ENCODE peak calls at places on chromosomes 6 and 20, in eight cellular contexts. V is esophagus squamous epithelium, U is H9, C is right atrium auricular region, Z is psoas muscle, X is HL-60, R is mesendoderm, Q is SK-N-SH. J is an unnamed sample. For H3K27me3, the result is how much of the 10 kb centered on the place peaks cover.

GRCh38 chr6:6277418-6277817 is 43.0 kb downstream of the F13A1 start:
- DNase-seq in V (no peak), U (no peak), C (no peak), Z (no peak), X (peak), R (no peak), Q (no peak), J (no peak)

GRCh38 chr6:156912431-156912830 is 135.3 kb downstream of the ARID1B start:
- DNase-seq in V (no peak), U (no peak), C (no peak), Z (no peak), X (no peak), R (peak), Q (peak), J (no peak)

GRCh38 chr20:4102381-4102780 is 87.0 kb upstream of the RNF24 start:
- DNase-seq in V (no peak), U (no peak), C (no peak), Z (no peak), X (no peak), R (no peak), Q (no peak), J (no peak)

GRCh38 chr6:88722691-88723090 is 240.7 kb downstream of the RNGTT start:
- DNase-seq in V (no peak), U (no peak), C (no peak), Z (no peak), X (no peak), R (no peak), Q (no peak), J (no peak)

GRCh38 chr20:43459022-43459942 is 1.6 kb downstream of the SRSF6 start:
- DNase-seq in V (no peak), U (no peak), C (no peak), Z (no peak), X (peak), R (peak), Q (no peak), J (no peak)

GRCh38 chr20:5570442-5570841 is 179.8 kb upstream of the SHLD1 start:
- DNase-seq in V (no peak), U (no peak), C (no peak), Z (no peak), X (peak), R (no peak), Q (no peak), J (no peak)

GRCh38 chr6:36467625-36468024 is 24.8 kb downstream of the KCTD20 start:
- DNase-seq in V (no peak), U (no peak), C (no peak), Z (no peak), X (no peak), R (no peak), Q (no peak), J (no peak)

GRCh38 chr20:38883081-38883980 is 42.9 kb upstream of the FAM83D start:
- DNase-seq in V (no peak), U (no peak), C (no peak), Z (no peak), X (no peak), R (no peak), Q (peak), J (no peak)

GRCh38 chr6:132084811-132085509 is 133.8 kb upstream of the CCN2 start:
- DNase-seq in V (no peak), U (no peak), C (no peak), Z (no peak), X (no peak), R (peak), Q (no peak), J (no peak)

GRCh38 chr6:168480481-168480880 is 39.5 kb downstream of the SMOC2 start:
- DNase-seq in V (no peak), U (no peak), C (no peak), Z (no peak), X (no peak), R (no peak), Q (no peak), J (no peak)

GRCh38 chr20:35636095-35636494 is 20.5 kb downstream of the SPAG4 start:
- DNase-seq in V (no peak), U (no peak), C (no peak), Z (no peak), X (no peak), R (no peak), Q (no peak), J (no peak)

GRCh38 chr6:470901-471448 is 79.4 kb downstream of the IRF4 start:
- DNase-seq in V (no peak), U (no peak), C (no peak), Z (no peak), X (no peak), R (no peak), Q (no peak), J (no peak)

GRCh38 chr6:64520050-64520449 is 884.4 kb downstream of the PHF3 start:
- DNase-seq in V (no peak), U (no peak), C (no peak), Z (no peak), X (no peak), R (peak), Q (no peak), J (no peak)

GRCh38 chr6:34587325-34587724 is 31.2 kb upstream of the SPDEF start:
- DNase-seq in V (no peak), U (no peak), C (no peak), Z (no peak), X (no peak), R (no peak), Q (no peak), J (no peak)

GRCh38 chr20:6632187-6632586 is 135.3 kb upstream of the BMP2 start:
- DNase-seq in V (no peak), U (no peak), C (no peak), Z (no peak), X (no peak), R (peak), Q (peak), J (no peak)

GRCh38 chr20:47795214-47795667 is 10.0 kb upstream of the SULF2 start:
- DNase-seq in V (no peak), U (no peak), C (no peak), Z (no peak), X (no peak), R (no peak), Q (no peak), J (no peak)

GRCh38 chr6:163485388-163485851 is 70.9 kb downstream of the QKI start:
- DNase-seq in V (no peak), U (no peak), C (no peak), Z (no peak), X (peak), R (no peak), Q (no peak), J (no peak)

GRCh38 chr6:25342784-25343183 is 63.6 kb downstream of the CARMIL1 start:
- DNase-seq in V (no peak), U (no peak), C (no peak), Z (no peak), X (no peak), R (no peak), Q (peak), J (no peak)

GRCh38 chr6:53496797-53497196 is 48.1 kb downstream of the GCLC start:
- DNase-seq in V (no peak), U (no peak), C (no peak), Z (no peak), X (no peak), R (peak), Q (no peak), J (no peak)

GRCh38 chr20:50417484-50418235 is 92.5 kb upstream of the PTPN1 start:
- DNase-seq in V (no peak), U (no peak), C (no peak), Z (no peak), X (no peak), R (no peak), Q (no peak), J (no peak)

GRCh38 chr6:35497571-35498406 is 910 bp upstream of the TEAD3 start:
- DNase-seq in V (no peak), U (peak), C (no peak), Z (peak), X (peak), R (peak), Q (peak), J (no peak)

GRCh38 chr20:36439731-36440072 is 101.6 kb upstream of the MYL9 start:
- DNase-seq in V (no peak), U (no peak), C (no peak), Z (no peak), X (no peak), R (no peak), Q (no peak), J (no peak)

GRCh38 chr6:21138359-21139094 is 455.0 kb upstream of the SOX4 start:
- DNase-seq in V (no peak), U (no peak), C (no peak), Z (no peak), X (no peak), R (no peak), Q (no peak), J (no peak)

GRCh38 chr20:57621426-57622200 is 1.4 kb upstream of the ZBP1 start:
- DNase-seq in V (no peak), U (no peak), C (peak), Z (no peak), X (no peak), R (no peak), Q (no peak), J (no peak)

GRCh38 chr6:93416575-93417420 is 2.6 kb downstream of the EPHA7 start:
- DNase-seq in V (no peak), U (peak), C (no peak), Z (peak), X (no peak), R (peak), Q (peak), J (no peak)
- H3K27me3 ChIP-seq in V (under half), U (under half), C (under half), Z (under half), X (half or more), R (under half), Q (under half), J (under half)

GRCh38 chr20:11013801-11014200 is 340.0 kb upstream of the JAG1 start:
- DNase-seq in V (no peak), U (no peak), C (no peak), Z (no peak), X (no peak), R (no peak), Q (no peak), J (no peak)
- H3K27ac ChIP-seq in V (peak), U (no peak), C (no peak), Z (no peak), X (no peak), R (no peak), Q (no peak), J (no peak)

DNA sequence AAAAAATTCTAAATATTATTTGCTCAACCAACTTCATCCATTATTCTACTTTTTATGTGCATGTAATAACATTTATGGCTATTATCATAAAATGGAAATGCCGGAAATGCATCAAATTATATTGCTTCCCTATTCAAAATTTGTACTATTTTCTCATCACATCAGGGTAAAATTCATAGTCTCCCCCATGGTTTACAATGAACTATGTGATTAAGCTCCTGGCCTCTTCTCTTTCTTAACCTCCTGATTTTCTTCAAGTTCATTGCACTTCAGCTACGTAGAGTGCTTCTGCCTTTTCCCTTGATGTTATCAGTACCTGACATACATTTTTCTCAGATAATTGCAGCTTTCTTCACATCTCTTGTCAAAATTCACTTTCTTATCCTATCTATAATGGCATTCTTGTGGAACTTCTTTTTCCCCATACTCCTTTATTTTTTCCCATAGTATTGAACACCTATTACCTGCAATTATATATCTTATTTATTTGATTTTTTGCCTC is 699.1 kb upstream of the ADGRB3 start:
- DNase-seq in V (no peak), U (no peak), C (no peak), Z (no peak), X (no peak), R (no peak), Q (no peak), J (no peak)
- H3K27me3 ChIP-seq in V (under half), U (under half), C (under half), Z (under half), X (under half), R (under half), Q (under half), J (under half)

GRCh38 chr20:10359621-10360040 is 74.4 kb downstream of the MKKS start:
- DNase-seq in V (no peak), U (no peak), C (no peak), Z (no peak), X (no peak), R (no peak), Q (no peak), J (no peak)

GRCh38 chr20:10357061-10357708 is 76.8 kb downstream of the MKKS start:
- DNase-seq in V (no peak), U (no peak), C (no peak), Z (no peak), X (no peak), R (no peak), Q (no peak), J (no peak)

GRCh38 chr20:10357974-10358373 is 76.0 kb downstream of the MKKS start:
- DNase-seq in V (no peak), U (no peak), C (no peak), Z (no peak), X (no peak), R (peak), Q (peak), J (no peak)

GRCh38 chr20:10362674-10363073 is 71.3 kb downstream of the MKKS start:
- DNase-seq in V (no peak), U (no peak), C (no peak), Z (no peak), X (no peak), R (no peak), Q (no peak), J (no peak)

DNA sequence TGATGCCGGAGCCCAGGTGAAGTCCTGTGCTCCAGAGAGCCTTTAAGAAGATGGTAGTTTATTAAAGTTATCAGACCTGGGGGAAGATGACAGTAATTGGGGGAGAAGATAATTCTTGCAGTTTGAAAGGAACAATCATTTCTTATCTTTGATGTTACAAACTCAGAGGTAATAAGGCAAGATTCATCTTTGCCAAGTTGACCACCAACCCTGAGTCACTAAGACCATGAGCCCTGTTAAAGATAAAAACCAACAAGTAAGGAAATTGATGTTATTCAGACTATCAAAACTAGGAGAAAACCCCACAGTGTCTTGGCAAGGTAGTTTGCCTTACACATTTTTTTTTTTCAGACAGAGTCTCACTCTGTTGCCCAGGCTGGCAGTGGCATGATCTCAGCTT is 73.1 kb downstream of the MKKS start:
- DNase-seq in V (no peak), U (no peak), C (no peak), Z (no peak), X (no peak), R (no peak), Q (no peak), J (no peak)
- H3K27ac ChIP-seq in V (no peak), U (no peak), C (no peak), Z (no peak), X (no peak), R (no peak), Q (no peak), J (no peak)

GRCh38 chr6:108161724-108162282 is 4.0 kb upstream of the NR2E1 start:
- DNase-seq in V (no peak), U (no peak), C (no peak), Z (no peak), X (no peak), R (no peak), Q (no peak), J (no peak)

GRCh38 chr6:108164815-108165706 is 761 bp upstream of the NR2E1 start:
- DNase-seq in V (no peak), U (peak), C (no peak), Z (no peak), X (no peak), R (no peak), Q (peak), J (no peak)

GRCh38 chr6:108163267-108163643 is 2.6 kb upstream of the NR2E1 start:
- DNase-seq in V (no peak), U (peak), C (no peak), Z (no peak), X (no peak), R (no peak), Q (no peak), J (no peak)

GRCh38 chr6:108164537-108164814 is 1.3 kb upstream of the NR2E1 start:
- DNase-seq in V (no peak), U (no peak), C (no peak), Z (no peak), X (no peak), R (no peak), Q (no peak), J (no peak)

DNA sequence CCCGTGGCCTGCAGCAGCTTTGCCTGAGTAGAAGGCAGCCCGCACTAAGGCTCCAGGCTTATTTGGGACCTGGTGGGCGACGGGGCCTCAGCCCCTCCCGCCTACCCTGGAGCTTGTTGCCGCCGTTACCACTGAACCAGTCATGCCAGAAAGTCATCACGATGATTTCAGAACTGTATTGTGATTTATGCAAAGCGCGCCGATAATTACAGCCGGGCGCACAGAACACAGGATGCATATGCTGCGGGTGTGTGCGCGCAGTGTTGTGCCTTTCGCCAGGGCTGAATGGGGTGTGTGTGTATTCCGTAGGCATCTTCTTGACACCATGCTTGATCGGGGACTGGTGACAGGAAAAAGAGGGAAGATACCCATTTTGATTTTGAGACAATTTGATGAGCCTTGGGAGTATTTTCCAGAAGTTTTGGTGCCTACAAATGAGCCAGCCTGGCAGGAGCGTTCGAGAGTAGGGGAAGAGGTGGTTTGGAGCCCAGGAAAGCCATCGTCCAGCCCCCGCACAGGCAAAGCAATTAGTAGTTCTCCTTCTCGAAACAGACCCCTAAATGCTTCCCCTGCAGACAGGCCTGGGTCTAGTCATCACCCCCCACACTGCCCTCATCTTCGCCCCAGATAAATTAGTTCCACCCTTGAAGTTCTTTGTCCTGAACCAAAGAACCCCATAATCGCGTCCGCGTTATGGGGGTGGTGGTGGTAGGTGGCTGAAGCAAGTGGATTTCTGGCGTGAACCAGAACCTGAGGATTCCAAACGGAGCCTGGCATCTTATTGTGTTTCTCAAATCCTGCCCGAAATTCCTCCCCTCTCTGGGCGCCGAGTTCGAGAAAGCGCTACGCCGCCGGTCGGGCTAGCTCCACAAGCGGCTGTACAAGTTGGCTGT is 1.9 kb upstream of the NR2E1 start:
- DNase-seq in V (no peak), U (peak), C (no peak), Z (no peak), X (no peak), R (no peak), Q (no peak), J (no peak)
- H3K27me3 ChIP-seq in V (half or more), U (half or more), C (half or more), Z (under half), X (half or more), R (half or more), Q (half or more), J (half or more)

DNA sequence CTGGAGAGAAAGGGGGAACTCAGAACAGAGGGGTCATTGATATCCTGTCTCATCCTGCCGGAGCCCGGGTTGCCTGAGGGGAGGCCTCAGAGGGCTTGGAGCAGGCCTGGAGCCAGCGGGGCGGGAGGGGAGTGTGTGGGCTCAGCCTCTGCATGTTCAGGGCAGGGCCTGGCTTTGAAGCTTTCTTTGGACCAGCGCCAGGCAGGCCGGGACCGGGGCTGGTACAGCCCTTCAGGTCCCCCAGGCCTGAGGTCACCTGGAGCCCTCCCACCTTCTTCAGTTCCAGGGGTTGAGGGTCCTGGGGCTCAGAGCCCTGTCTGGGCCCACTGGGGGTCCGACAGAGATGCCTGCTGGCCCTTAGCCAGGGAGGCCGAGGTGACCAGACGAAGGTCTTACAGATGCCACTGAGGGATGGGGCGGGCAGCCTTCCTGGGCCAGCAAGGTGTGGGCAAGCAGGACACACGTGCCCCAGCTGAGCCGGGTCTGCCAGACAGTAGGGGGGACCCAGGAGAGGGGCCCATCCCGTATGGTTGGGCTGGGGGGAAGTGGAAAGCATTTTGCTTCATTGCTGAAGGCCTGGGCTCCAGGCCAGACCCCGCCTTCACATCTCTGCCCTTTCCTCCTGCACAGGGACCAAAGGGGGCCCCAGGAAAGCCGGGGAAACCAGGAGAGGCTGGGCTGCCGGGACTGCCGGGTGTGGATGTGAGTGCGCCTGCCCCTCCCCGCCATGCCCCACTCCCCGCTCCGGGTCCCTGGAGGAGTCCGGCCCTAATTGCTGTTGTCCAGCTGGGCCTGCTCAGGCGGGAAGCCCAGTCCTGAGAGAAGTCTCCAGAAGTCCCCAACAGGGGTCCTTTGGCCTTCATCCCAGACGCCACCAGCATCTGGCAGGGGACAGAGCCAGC is 2.0 kb downstream of the COL9A3 start:
- DNase-seq in V (no peak), U (no peak), C (no peak), Z (peak), X (no peak), R (no peak), Q (peak), J (no peak)
- H3K27ac ChIP-seq in V (peak), U (no peak), C (peak), Z (no peak), X (no peak), R (no peak), Q (no peak), J (no peak)

GRCh38 chr20:680638-681037 is 5.0 kb upstream of the SCRT2 start:
- DNase-seq in V (no peak), U (no peak), C (no peak), Z (no peak), X (no peak), R (no peak), Q (no peak), J (no peak)
- H3K27me3 ChIP-seq in V (under half), U (under half), C (under half), Z (under half), X (under half), R (under half), Q (under half), J (under half)